ENCODE peak calls at places on chromosome 21, in ten cellular contexts. K is GM12878, W is stomach, C is tibial nerve, Z is A549, B is ovary, R is SK-N-SH, S is HepG2, O is suprapubic skin, T is K562. F is an unnamed sample.

GRCh38 chr21:44653656-44654575 is 543 bp downstream of the KRTAP12-4 start:
- DNase-seq in S (no peak), Z (no peak), C (no peak), B (no peak), O (no peak), W (no peak), K (no peak), R (no peak), T (no peak), F (no peak)

GRCh38 chr21:37172646-37173045 is 94.5 kb downstream of the VPS26C start:
- DNase-seq in B (no peak), R (no peak), K (no peak), T (no peak), O (no peak), C (no peak), Z (no peak), S (no peak), W (no peak), F (no peak)

GRCh38 chr21:17828223-17828622 is 9.1 kb upstream of the C21orf91 start:
- DNase-seq in K (no peak), B (no peak), C (no peak), S (no peak), W (no peak), O (no peak), R (no peak), Z (no peak), T (no peak), F (no peak)

GRCh38 chr21:42609806-42610205 is 43.6 kb upstream of the PDE9A start:
- DNase-seq in K (peak; percentile 83), S (no peak), W (no peak), R (no peak), T (peak; percentile 63), B (no peak), C (no peak), O (peak; percentile 51), Z (no peak), F (no peak)

GRCh38 chr21:29540289-29540688 is 241.6 kb downstream of the BACH1 start:
- DNase-seq in R (no peak), K (no peak), C (no peak), T (no peak), S (no peak), Z (no peak), O (no peak), B (no peak), W (no peak), F (no peak)

GRCh38 chr21:33729631-33730030 is 87.3 kb downstream of the ITSN1 start:
- DNase-seq in B (no peak), K (no peak), Z (no peak), T (no peak), O (no peak), R (no peak), C (no peak), S (no peak), W (no peak), F (no peak)

GRCh38 chr21:27693376-27693775 is 726.5 kb upstream of the ADAMTS5 start:
- DNase-seq in W (no peak), C (no peak), K (no peak), B (no peak), R (no peak), T (no peak), Z (no peak), S (no peak), O (no peak), F (no peak)

GRCh38 chr21:41976611-41977010 is 22.8 kb upstream of the C2CD2 start:
- DNase-seq in T (no peak), R (no peak), W (no peak), O (no peak), K (no peak), S (no peak), C (no peak), Z (no peak), B (no peak), F (no peak)

GRCh38 chr21:27244796-27245195 is 277.9 kb upstream of the ADAMTS5 start:
- DNase-seq in O (no peak), R (peak; percentile 2), T (no peak), S (no peak), Z (no peak), K (no peak), W (no peak), B (no peak), C (no peak), F (no peak)

GRCh38 chr21:41953831-41954653 is at the start of gene C2CD2:
- DNase-seq in K (no peak), R (peak; percentile 91), O (no peak), C (no peak), Z (peak; percentile 64), T (peak; percentile 100), S (peak; percentile 55), B (peak; percentile 77), W (peak; percentile 72), F (peak; percentile 65)

GRCh38 chr21:16532841-16533240 is 803.1 kb downstream of the USP25 start:
- DNase-seq in O (no peak), T (no peak), B (no peak), K (no peak), S (no peak), W (no peak), Z (no peak), R (no peak), C (no peak), F (no peak)

GRCh38 chr21:42233067-42233981 is 14.4 kb downstream of the ABCG1 start:
- DNase-seq in C (peak; percentile 60), S (peak; percentile 30), O (peak; percentile 93), Z (peak; percentile 21), K (peak; percentile 82), W (peak; percentile 62), R (peak; percentile 66), T (peak; percentile 51), B (peak; percentile 45), F (peak; percentile 77)

GRCh38 chr21:31282095-31282709 is 61.9 kb downstream of the TIAM1 start:
- DNase-seq in S (no peak), B (no peak), R (no peak), O (no peak), K (no peak), Z (no peak), W (peak; percentile 37), C (no peak), T (peak; percentile 40), F (peak; percentile 8)
- TF ChIP-seq EP300 in S (no peak), B (no peak), R (no peak), O (no peak), K (no peak), Z (no peak), W (no peak), C (peak; percentile 6), T (peak; percentile 17), F (no peak)

GRCh38 chr21:36005018-36005417 is 55.3 kb downstream of the SETD4 start:
- DNase-seq in K (no peak), C (no peak), O (peak; percentile 76), B (no peak), W (no peak), R (no peak), Z (peak; percentile 5), S (no peak), T (no peak), F (peak; percentile 51)
- TF ChIP-seq EP300 in K (no peak), C (no peak), O (no peak), B (no peak), W (no peak), R (no peak), Z (no peak), S (no peak), T (no peak), F (no peak)

GRCh38 chr21:25689226-25689625 is 45.5 kb downstream of the ATP5PF start:
- DNase-seq in R (no peak), K (no peak), S (no peak), Z (no peak), T (no peak), O (no peak), C (no peak), W (no peak), B (no peak), F (no peak)

GRCh38 chr21:25691931-25692330 is 42.8 kb downstream of the ATP5PF start:
- DNase-seq in W (no peak), Z (no peak), T (no peak), S (no peak), B (no peak), R (no peak), K (no peak), O (no peak), C (no peak), F (no peak)

GRCh38 chr21:25687787-25688186 is 46.9 kb downstream of the ATP5PF start:
- DNase-seq in S (no peak), R (no peak), B (no peak), K (no peak), C (no peak), W (no peak), O (no peak), Z (no peak), T (no peak), F (no peak)

GRCh38 chr21:25688284-25689035 is 46.2 kb downstream of the ATP5PF start:
- DNase-seq in T (no peak), O (no peak), W (no peak), Z (no peak), B (no peak), S (no peak), C (no peak), R (no peak), K (no peak), F (no peak)
- TF ChIP-seq EP300 in T (no peak), O (no peak), W (no peak), Z (no peak), B (no peak), S (no peak), C (peak; percentile 36), R (no peak), K (no peak), F (no peak)

GRCh38 chr21:31447477-31447876 is 103.4 kb upstream of the TIAM1 start:
- DNase-seq in R (no peak), Z (no peak), K (no peak), C (no peak), O (no peak), W (no peak), T (no peak), B (no peak), S (no peak), F (no peak)

GRCh38 chr21:31449912-31450535 is 106.0 kb upstream of the TIAM1 start:
- DNase-seq in O (no peak), R (no peak), T (no peak), Z (no peak), C (no peak), B (no peak), K (no peak), S (no peak), W (no peak), F (no peak)

GRCh38 chr21:31455506-31455905 is 111.4 kb upstream of the TIAM1 start:
- DNase-seq in K (no peak), B (no peak), Z (no peak), C (no peak), R (no peak), T (no peak), W (no peak), O (no peak), S (no peak), F (no peak)

GRCh38 chr21:31446206-31446900 is 102.3 kb upstream of the TIAM1 start:
- DNase-seq in S (no peak), Z (no peak), C (no peak), B (no peak), W (no peak), K (no peak), T (no peak), O (no peak), R (no peak), F (no peak)

DNA sequence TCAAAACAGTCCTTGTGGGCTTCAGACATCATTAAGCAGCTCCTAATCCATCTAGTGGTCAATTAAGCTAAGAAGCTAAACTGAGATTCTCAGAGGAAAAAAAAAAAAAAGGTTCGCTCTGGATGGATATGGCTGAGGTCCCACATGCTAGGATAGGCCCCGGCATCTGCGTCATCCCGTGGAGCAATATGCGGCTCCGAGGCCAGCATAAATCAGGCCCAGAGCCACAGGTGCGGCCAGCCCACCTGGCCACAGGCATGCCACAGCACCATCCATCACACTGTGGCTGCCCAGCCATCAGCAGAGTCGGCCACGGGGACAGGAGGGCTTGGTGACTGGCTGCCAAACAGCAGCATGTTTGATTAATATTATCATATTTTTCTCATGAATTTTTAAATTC is 106.9 kb upstream of the TIAM1 start:
- DNase-seq in B (no peak), Z (no peak), K (no peak), W (no peak), S (no peak), R (no peak), C (no peak), T (no peak), O (no peak), F (no peak)
- TF ChIP-seq EP300 in B (no peak), Z (no peak), K (no peak), W (no peak), S (no peak), R (no peak), C (no peak), T (no peak), O (no peak), F (no peak)

F was measured in transverse colon.